ENCODE peak calls at places on chromosomes 12 and 14, in ten cellular contexts. I is activated B cell treated with CpG ODN at 0.5 μM for 24 hours; C is germinal center; K is HFF-Myc; V is T-helper 2 cell treated with Interferon-gamma antibody and Interleukin-4, amounts not matched to agents 5 μg/mL and 100 μg/mL, for 36 hours; N is Right ventricle myocardium superior; Z is SW 1271; A is activated effector memory CD4-positive, alpha-beta T cell treated with Interleukin-2 at 50 U/mL for 16 hours; L is ureter; S is heart left ventricle. G is an unnamed sample.

GRCh38 chr12:27220057-27220987 is 23.8 kb upstream of the STK38L start:
- DNase-seq in S (no peak), I (no peak), C (peak; percentile 53), L (no peak), V (no peak), Z (no peak), A (no peak), N (no peak), K (no peak), G (peak; percentile 58)

GRCh38 chr14:67491741-67492504 is 3.4 kb upstream of the TMEM229B start:
- DNase-seq in Z (no peak), C (no peak), L (no peak), A (no peak), S (no peak), K (no peak), N (peak; percentile 64), I (no peak), V (no peak), G (no peak)

GRCh38 chr12:57549909-57550627 is at the start of gene KIF5A:
- DNase-seq in Z (no peak), A (peak; percentile 40), S (no peak), C (peak; percentile 81), K (no peak), V (peak; percentile 63), L (no peak), I (peak; percentile 55), N (no peak), G (no peak)

GRCh38 chr12:52925717-52926595 is 21.1 kb upstream of the KRT8 start:
- DNase-seq in Z (no peak), K (no peak), L (no peak), C (no peak), A (no peak), V (no peak), N (no peak), I (no peak), S (no peak), G (no peak)

GRCh38 chr12:105698047-105698446 is 367.6 kb downstream of the C12orf75 start:
- DNase-seq in N (no peak), C (no peak), I (no peak), S (no peak), Z (no peak), V (no peak), L (no peak), K (no peak), A (no peak), G (no peak)

GRCh38 chr12:53596920-53597363 is 29.2 kb downstream of the ATF7 start:
- DNase-seq in Z (no peak), A (no peak), K (peak; percentile 55), C (no peak), I (no peak), N (no peak), L (no peak), V (no peak), S (no peak), G (peak; percentile 64)

GRCh38 chr12:133129368-133130037 is 571 bp downstream of the ZNF891 start:
- DNase-seq in V (no peak), A (no peak), N (no peak), I (no peak), L (no peak), Z (no peak), C (no peak), S (no peak), K (no peak), G (peak; percentile 35)

GRCh38 chr12:6383572-6384498 is at the start of gene LTBR:
- DNase-seq in N (peak; percentile 98), I (no peak), S (peak; percentile 96), L (peak; percentile 97), C (no peak), K (peak; percentile 41), Z (peak; percentile 82), V (no peak), A (no peak), G (peak; percentile 96)

GRCh38 chr14:69287096-69287991 is 27.4 kb downstream of the GALNT16 start:
- DNase-seq in I (no peak), V (no peak), Z (no peak), L (no peak), K (no peak), C (no peak), N (no peak), A (no peak), S (no peak), G (no peak)

GRCh38 chr14:61462566-61463195 is 141.3 kb downstream of the PRKCH start:
- DNase-seq in I (no peak), S (no peak), C (no peak), K (peak; percentile 67), Z (no peak), N (no peak), A (no peak), V (no peak), L (no peak), G (peak; percentile 88)

G was measured in fibroblast of pulmonary artery.